ENCODE peak calls at places on chromosomes 3 and 15, in ten cellular contexts. H, S, M, U, P, T, C, J, E and D are unnamed samples.

GRCh38 chr3:113035387-113035982 is 44.7 kb downstream of the GTPBP8 start:
- DNase-seq in H (peak; percentile 74), S (no peak), M (no peak), U (no peak), P (no peak), T (peak; percentile 26), C (peak; percentile 50), J (peak; percentile 54), E (no peak), D (peak; percentile 43)

GRCh38 chr3:125165189-125165947 is 47.2 kb downstream of the SLC12A8 start:
- DNase-seq in H (peak; percentile 72), S (no peak), M (no peak), U (no peak), P (peak; percentile 67), T (peak; percentile 61), C (no peak), J (peak; percentile 51), E (no peak), D (peak; percentile 81)

GRCh38 chr3:62242846-62243245 is 130.5 kb downstream of the FEZF2 start:
- DNase-seq in H (no peak), S (no peak), M (no peak), U (no peak), P (no peak), T (no peak), C (no peak), J (no peak), E (no peak), D (no peak)

GRCh38 chr3:196064006-196064405 is 17.9 kb downstream of the TFRC start:
- DNase-seq in H (no peak), S (no peak), M (no peak), U (no peak), P (no peak), T (no peak), C (no peak), J (no peak), E (no peak), D (no peak)

GRCh38 chr3:42036483-42036823 is 54.7 kb upstream of the TRAK1 start:
- DNase-seq in H (peak; percentile 88), S (no peak), M (no peak), U (no peak), P (no peak), T (peak; percentile 80), C (no peak), J (no peak), E (no peak), D (no peak)

GRCh38 chr3:150238995-150239612 is 169.0 kb upstream of the TSC22D2 start:
- DNase-seq in H (no peak), S (no peak), M (no peak), U (no peak), P (no peak), T (no peak), C (peak; percentile 56), J (peak; percentile 35), E (no peak), D (no peak)

GRCh38 chr3:111581403-111582113 is 13.6 kb downstream of the ZBED2 start:
- DNase-seq in H (no peak), S (no peak), M (no peak), U (no peak), P (no peak), T (peak; percentile 41), C (no peak), J (no peak), E (no peak), D (no peak)

GRCh38 chr15:65518633-65519285 is 1.3 kb upstream of the DPP8 start:
- DNase-seq in H (no peak), S (no peak), M (no peak), U (no peak), P (no peak), T (no peak), C (no peak), J (no peak), E (no peak), D (no peak)

GRCh38 chr3:129690406-129690805 is 83.9 kb upstream of the PLXND1 start:
- DNase-seq in H (peak; percentile 71), S (no peak), M (peak; percentile 2), U (no peak), P (no peak), T (no peak), C (peak; percentile 73), J (peak; percentile 68), E (no peak), D (no peak)

GRCh38 chr3:97971679-97972567 is at the start of gene RIOX2:
- DNase-seq in H (peak; percentile 79), S (peak; percentile 80), M (peak; percentile 48), U (peak; percentile 72), P (peak; percentile 87), T (peak; percentile 81), C (peak; percentile 32), J (peak; percentile 73), E (peak; percentile 92), D (peak; percentile 89)

GRCh38 chr3:40096561-40097506 is 212.7 kb upstream of the EIF1B start:
- DNase-seq in H (no peak), S (peak; percentile 88), M (no peak), U (no peak), P (no peak), T (peak; percentile 79), C (no peak), J (no peak), E (no peak), D (no peak)

GRCh38 chr3:184584001-184584891 is 22.7 kb downstream of the EPHB3 start:
- DNase-seq in H (no peak), S (no peak), M (no peak), U (peak; percentile 43), P (peak; percentile 55), T (peak; percentile 30), C (no peak), J (peak; percentile 88), E (no peak), D (peak; percentile 55)

GRCh38 chr15:62665449-62665848 is 377.1 kb upstream of the TPM1 start:
- DNase-seq in H (peak; percentile 93), S (no peak), M (no peak), U (no peak), P (no peak), T (no peak), C (no peak), J (no peak), E (no peak), D (no peak)

GRCh38 chr15:67174864-67175573 is 79.4 kb downstream of the AAGAB start:
- DNase-seq in H (no peak), S (peak; percentile 52), M (no peak), U (no peak), P (no peak), T (no peak), C (peak; percentile 94), J (no peak), E (no peak), D (no peak)

GRCh38 chr3:122975163-122975923 is 52.2 kb downstream of the SEMA5B start:
- DNase-seq in H (peak; percentile 53), S (no peak), M (no peak), U (peak; percentile 76), P (peak; percentile 53), T (peak; percentile 68), C (no peak), J (peak; percentile 72), E (no peak), D (peak; percentile 60)

GRCh38 chr3:45612138-45612537 is 17.6 kb downstream of the LIMD1 start:
- DNase-seq in H (no peak), S (no peak), M (no peak), U (no peak), P (no peak), T (no peak), C (no peak), J (no peak), E (no peak), D (no peak)

GRCh38 chr3:156014456-156014855 is 105.9 kb upstream of the KCNAB1 start:
- DNase-seq in H (peak; percentile 5), S (no peak), M (no peak), U (no peak), P (no peak), T (no peak), C (no peak), J (no peak), E (no peak), D (no peak)

GRCh38 chr3:50138266-50139230 is 16.6 kb upstream of the SEMA3F start:
- DNase-seq in H (peak; percentile 66), S (no peak), M (no peak), U (no peak), P (no peak), T (peak; percentile 69), C (no peak), J (peak; percentile 92), E (no peak), D (peak; percentile 53)
- H3K4me3 ChIP-seq in H (no peak overlapping the region), S (no peak overlapping the region), M (no peak overlapping the region), U (no peak overlapping the region), P (no peak overlapping the region), T (no peak overlapping the region), C (no peak overlapping the region), J (peak overlapping the region; percentile 61), E (no peak overlapping the region), D (no peak overlapping the region)

GRCh38 chr3:147398841-147399534 is 7.4 kb downstream of the ZIC4 start:
- DNase-seq in H (no peak), S (no peak), M (no peak), U (no peak), P (no peak), T (no peak), C (peak; percentile 22), J (no peak), E (no peak), D (no peak)

GRCh38 chr3:147397911-147398809 is 8.2 kb downstream of the ZIC4 start:
- DNase-seq in H (no peak), S (no peak), M (no peak), U (no peak), P (no peak), T (no peak), C (no peak), J (no peak), E (no peak), D (no peak)

GRCh38 chr3:147397155-147397888 is 9.0 kb downstream of the ZIC4 start:
- DNase-seq in H (no peak), S (no peak), M (no peak), U (no peak), P (no peak), T (no peak), C (no peak), J (no peak), E (no peak), D (no peak)

GRCh38 chr3:147395975-147396708 is 10.2 kb downstream of the ZIC4 start:
- DNase-seq in H (no peak), S (no peak), M (no peak), U (no peak), P (no peak), T (no peak), C (no peak), J (no peak), E (no peak), D (no peak)

GRCh38 chr3:147396709-147397046 is 9.7 kb downstream of the ZIC4 start:
- DNase-seq in H (no peak), S (no peak), M (no peak), U (no peak), P (no peak), T (no peak), C (no peak), J (no peak), E (no peak), D (no peak)
- H3K27ac ChIP-seq in H (no peak overlapping the region), S (no peak overlapping the region), M (no peak overlapping the region), U (no peak overlapping the region), P (no peak overlapping the region), T (no peak overlapping the region), C (no peak overlapping the region), J (no peak overlapping the region), E (no peak overlapping the region), D (no peak overlapping the region)

GRCh38 chr3:71195492-71195891 is 388.0 kb downstream of the FOXP1 start:
- DNase-seq in H (no peak), S (no peak), M (no peak), U (no peak), P (no peak), T (peak; percentile 21), C (no peak), J (no peak), E (no peak), D (no peak)
- H3K4me3 ChIP-seq in H (no peak overlapping the region), S (no peak overlapping the region), M (no peak overlapping the region), U (no peak overlapping the region), P (no peak overlapping the region), T (no peak overlapping the region), C (no peak overlapping the region), J (no peak overlapping the region), E (no peak overlapping the region), D (no peak overlapping the region)

GRCh38 chr3:11818033-11818432 is 28.7 kb downstream of the TAMM41 start:
- DNase-seq in H (no peak), S (no peak), M (no peak), U (no peak), P (no peak), T (no peak), C (no peak), J (no peak), E (no peak), D (no peak)
- H3K27ac ChIP-seq in H (no peak overlapping the region), S (no peak overlapping the region), M (no peak overlapping the region), U (no peak overlapping the region), P (peak overlapping the region; percentile 79), T (no peak overlapping the region), C (no peak overlapping the region), J (no peak overlapping the region), E (no peak overlapping the region), D (no peak overlapping the region)